ENCODE peak calls at places on chromosomes 7 and 10, in five cellular contexts. Z, B, H, E and J are unnamed samples.

GRCh38 chr10:28331821-28332220 is 29.0 kb upstream of the MPP7 start:
- DNase-seq in H (peak), B (no peak), Z (no peak), E (no peak), J (no peak)

GRCh38 chr7:95427123-95427522 is 7.7 kb downstream of the PON2 start:
- DNase-seq in H (no peak), E (no peak), Z (no peak), B (no peak), J (no peak)

GRCh38 chr7:143379607-143380263 is 1.4 kb upstream of the ZYX start:
- DNase-seq in B (no peak), E (no peak), H (no peak), Z (no peak), J (no peak)

GRCh38 chr7:74042746-74043522 is 15.0 kb downstream of the ELN start:
- DNase-seq in B (no peak), H (no peak), Z (no peak), E (no peak), J (no peak)

GRCh38 chr10:13930123-13930522 is 343.4 kb downstream of the PRPF18 start:
- DNase-seq in E (no peak), H (no peak), B (no peak), Z (no peak), J (no peak)

GRCh38 chr7:132440126-132440525 is 136.1 kb downstream of the PLXNA4 start:
- DNase-seq in E (no peak), Z (no peak), H (no peak), B (no peak), J (no peak)

GRCh38 chr10:113993489-113993932 is 50.2 kb upstream of the ADRB1 start:
- DNase-seq in Z (no peak), E (no peak), B (no peak), H (no peak), J (no peak)

GRCh38 chr7:28135296-28135695 is 45.3 kb downstream of the JAZF1 start:
- DNase-seq in B (no peak), E (no peak), H (no peak), Z (no peak), J (no peak)

GRCh38 chr7:34357068-34357467 is 300.9 kb upstream of the NPSR1 start:
- DNase-seq in E (no peak), B (no peak), H (no peak), Z (no peak), J (no peak)

GRCh38 chr7:106752345-106752744 is 91.4 kb upstream of the CCDC71L start:
- DNase-seq in B (no peak), H (no peak), E (no peak), Z (no peak), J (no peak)

GRCh38 chr10:123527122-123527521 is 139.0 kb upstream of the GPR26 start:
- DNase-seq in E (no peak), Z (no peak), H (no peak), B (no peak), J (no peak)